ENCODE peak calls at places on chromosomes 6 and 20, in five cellular contexts. One of them, this sample, is unnamed.

GRCh38 chr20:4192378-4193048 is 177.2 kb upstream of the RNF24 start:
- DNase-seq in kidney epithelial cell: no peak
- DNase-seq in activated CD4-positive, CD25-positive, alpha-beta regulatory T cell: no peak
- DNase-seq in B cell: no peak
- DNase-seq in NCI-H82: no peak
- DNase-seq in this sample: no peak

GRCh38 chr20:11459090-11459877 is 458.4 kb upstream of the BTBD3 start:
- DNase-seq in kidney epithelial cell: no peak
- DNase-seq in activated CD4-positive, CD25-positive, alpha-beta regulatory T cell: no peak
- DNase-seq in B cell: no peak
- DNase-seq in NCI-H82: no peak
- DNase-seq in this sample: no peak

GRCh38 chr6:157575436-157576145 is 194.6 kb downstream of the ZDHHC14 start:
- DNase-seq in kidney epithelial cell: no peak
- DNase-seq in activated CD4-positive, CD25-positive, alpha-beta regulatory T cell: no peak
- DNase-seq in B cell: no peak
- DNase-seq in NCI-H82: no peak
- DNase-seq in this sample: no peak

GRCh38 chr6:8064638-8065518 is 689 bp upstream of the BLOC1S5 start:
- DNase-seq in kidney epithelial cell: no peak
- DNase-seq in activated CD4-positive, CD25-positive, alpha-beta regulatory T cell: no peak
- DNase-seq in B cell: no peak
- DNase-seq in NCI-H82: peak
- DNase-seq in this sample: no peak

GRCh38 chr20:54208492-54209044 is 681 bp downstream of the PFDN4 start:
- DNase-seq in kidney epithelial cell: no peak
- DNase-seq in activated CD4-positive, CD25-positive, alpha-beta regulatory T cell: no peak
- DNase-seq in B cell: no peak
- DNase-seq in NCI-H82: peak
- DNase-seq in this sample: peak

GRCh38 chr20:36688630-36689029 is 42.6 kb upstream of the SLA2 start:
- DNase-seq in kidney epithelial cell: no peak
- DNase-seq in activated CD4-positive, CD25-positive, alpha-beta regulatory T cell: no peak
- DNase-seq in B cell: no peak
- DNase-seq in NCI-H82: no peak
- DNase-seq in this sample: no peak

GRCh38 chr6:12803486-12803885 is 86.9 kb downstream of the PHACTR1 start:
- DNase-seq in kidney epithelial cell: no peak
- DNase-seq in activated CD4-positive, CD25-positive, alpha-beta regulatory T cell: no peak
- DNase-seq in B cell: no peak
- DNase-seq in NCI-H82: no peak
- DNase-seq in this sample: no peak

GRCh38 chr6:158784505-158784904 is 34.7 kb downstream of the EZR start:
- DNase-seq in kidney epithelial cell: peak
- DNase-seq in activated CD4-positive, CD25-positive, alpha-beta regulatory T cell: no peak
- DNase-seq in B cell: no peak
- DNase-seq in NCI-H82: no peak
- DNase-seq in this sample: no peak

GRCh38 chr6:82363368-82364086 is at the start of gene TPBG:
- DNase-seq in kidney epithelial cell: no peak
- DNase-seq in activated CD4-positive, CD25-positive, alpha-beta regulatory T cell: no peak
- DNase-seq in B cell: no peak
- DNase-seq in NCI-H82: peak
- DNase-seq in this sample: no peak

GRCh38 chr6:106547053-106547414 is 82.3 kb downstream of the RTN4IP1 start:
- DNase-seq in kidney epithelial cell: no peak
- DNase-seq in activated CD4-positive, CD25-positive, alpha-beta regulatory T cell: no peak
- DNase-seq in B cell: peak
- DNase-seq in NCI-H82: peak
- DNase-seq in this sample: no peak

GRCh38 chr6:23045280-23045679 is 475.9 kb downstream of the HDGFL1 start:
- DNase-seq in kidney epithelial cell: no peak
- DNase-seq in activated CD4-positive, CD25-positive, alpha-beta regulatory T cell: no peak
- DNase-seq in B cell: no peak
- DNase-seq in NCI-H82: no peak
- DNase-seq in this sample: no peak

GRCh38 chr6:4994741-4995140 is 9.1 kb downstream of the RPP40 start:
- DNase-seq in kidney epithelial cell: no peak
- DNase-seq in activated CD4-positive, CD25-positive, alpha-beta regulatory T cell: no peak
- DNase-seq in B cell: no peak
- DNase-seq in NCI-H82: no peak
- DNase-seq in this sample: no peak

GRCh38 chr6:26594730-26595632 is 1.8 kb upstream of the ABT1 start:
- DNase-seq in kidney epithelial cell: no peak
- DNase-seq in activated CD4-positive, CD25-positive, alpha-beta regulatory T cell: no peak
- DNase-seq in B cell: no peak
- DNase-seq in NCI-H82: peak
- DNase-seq in this sample: no peak

GRCh38 chr6:105873256-105873704 is 212.9 kb upstream of the PRDM1 start:
- DNase-seq in kidney epithelial cell: no peak
- DNase-seq in activated CD4-positive, CD25-positive, alpha-beta regulatory T cell: no peak
- DNase-seq in B cell: no peak
- DNase-seq in NCI-H82: no peak
- DNase-seq in this sample: no peak

GRCh38 chr6:168231393-168231957 is 88.1 kb downstream of the DACT2 start:
- DNase-seq in kidney epithelial cell: no peak
- DNase-seq in activated CD4-positive, CD25-positive, alpha-beta regulatory T cell: no peak
- DNase-seq in B cell: no peak
- DNase-seq in NCI-H82: no peak
- DNase-seq in this sample: no peak

GRCh38 chr6:127328043-127328442 is 15.4 kb downstream of the ECHDC1 start:
- DNase-seq in kidney epithelial cell: no peak
- DNase-seq in activated CD4-positive, CD25-positive, alpha-beta regulatory T cell: no peak
- DNase-seq in B cell: no peak
- DNase-seq in NCI-H82: no peak
- DNase-seq in this sample: no peak

GRCh38 chr6:44020664-44021425 is 106.4 kb downstream of the MRPL14 start:
- DNase-seq in kidney epithelial cell: no peak
- DNase-seq in activated CD4-positive, CD25-positive, alpha-beta regulatory T cell: no peak
- DNase-seq in B cell: no peak
- DNase-seq in NCI-H82: no peak
- DNase-seq in this sample: no peak

GRCh38 chr6:118812972-118813371 is 81.0 kb upstream of the ASF1A start:
- DNase-seq in kidney epithelial cell: no peak
- DNase-seq in activated CD4-positive, CD25-positive, alpha-beta regulatory T cell: no peak
- DNase-seq in B cell: no peak
- DNase-seq in NCI-H82: no peak
- DNase-seq in this sample: no peak

GRCh38 chr6:111631930-111632460 is 26.3 kb upstream of the TRAF3IP2 start:
- DNase-seq in kidney epithelial cell: no peak
- DNase-seq in activated CD4-positive, CD25-positive, alpha-beta regulatory T cell: no peak
- DNase-seq in B cell: no peak
- DNase-seq in NCI-H82: no peak
- DNase-seq in this sample: no peak

GRCh38 chr20:59010321-59010994 is 3.4 kb upstream of the CTSZ start:
- DNase-seq in kidney epithelial cell: no peak
- DNase-seq in activated CD4-positive, CD25-positive, alpha-beta regulatory T cell: no peak
- DNase-seq in B cell: no peak
- DNase-seq in NCI-H82: no peak
- DNase-seq in this sample: no peak

GRCh38 chr20:46703435-46703834 is 6.0 kb upstream of the SLC2A10 start:
- DNase-seq in kidney epithelial cell: no peak
- DNase-seq in activated CD4-positive, CD25-positive, alpha-beta regulatory T cell: no peak
- DNase-seq in B cell: no peak
- DNase-seq in NCI-H82: no peak
- DNase-seq in this sample: no peak

GRCh38 chr6:84773431-84774173 is 9.2 kb upstream of the TBX18 start:
- DNase-seq in kidney epithelial cell: no peak
- DNase-seq in activated CD4-positive, CD25-positive, alpha-beta regulatory T cell: no peak
- DNase-seq in B cell: no peak
- DNase-seq in NCI-H82: peak
- DNase-seq in this sample: no peak

GRCh38 chr20:57043091-57043490 is 223.3 kb downstream of the BMP7 start:
- DNase-seq in kidney epithelial cell: no peak
- DNase-seq in activated CD4-positive, CD25-positive, alpha-beta regulatory T cell: no peak
- DNase-seq in B cell: no peak
- DNase-seq in NCI-H82: no peak
- DNase-seq in this sample: no peak

GRCh38 chr20:44157061-44157460 is 29.9 kb downstream of the JPH2 start:
- DNase-seq in kidney epithelial cell: no peak
- DNase-seq in activated CD4-positive, CD25-positive, alpha-beta regulatory T cell: no peak
- DNase-seq in B cell: no peak
- DNase-seq in NCI-H82: no peak
- DNase-seq in this sample: no peak

GRCh38 chr6:39062014-39062740 is 13.6 kb downstream of the GLP1R start:
- DNase-seq in kidney epithelial cell: no peak
- DNase-seq in activated CD4-positive, CD25-positive, alpha-beta regulatory T cell: no peak
- DNase-seq in B cell: no peak
- DNase-seq in NCI-H82: peak
- DNase-seq in this sample: no peak

GRCh38 chr6:169850746-169851145 is 99.3 kb downstream of the ERMARD start:
- DNase-seq in kidney epithelial cell: no peak
- DNase-seq in activated CD4-positive, CD25-positive, alpha-beta regulatory T cell: no peak
- DNase-seq in B cell: no peak
- DNase-seq in NCI-H82: no peak
- DNase-seq in this sample: no peak

GRCh38 chr6:46138281-46138680 is 8.5 kb downstream of the ENPP4 start:
- DNase-seq in kidney epithelial cell: no peak
- DNase-seq in activated CD4-positive, CD25-positive, alpha-beta regulatory T cell: no peak
- DNase-seq in B cell: no peak
- DNase-seq in NCI-H82: no peak
- DNase-seq in this sample: no peak

GRCh38 chr6:119566546-119567263 is 217.1 kb upstream of the MAN1A1 start:
- DNase-seq in kidney epithelial cell: no peak
- DNase-seq in activated CD4-positive, CD25-positive, alpha-beta regulatory T cell: no peak
- DNase-seq in B cell: no peak
- DNase-seq in NCI-H82: peak
- DNase-seq in this sample: no peak

GRCh38 chr6:9875605-9876353 is 539.1 kb downstream of the TFAP2A start:
- DNase-seq in kidney epithelial cell: no peak
- DNase-seq in activated CD4-positive, CD25-positive, alpha-beta regulatory T cell: no peak
- DNase-seq in B cell: no peak
- DNase-seq in NCI-H82: no peak
- DNase-seq in this sample: no peak

GRCh38 chr6:12969933-12970332 is 253.4 kb downstream of the PHACTR1 start:
- DNase-seq in kidney epithelial cell: no peak
- DNase-seq in activated CD4-positive, CD25-positive, alpha-beta regulatory T cell: no peak
- DNase-seq in B cell: no peak
- DNase-seq in NCI-H82: peak
- DNase-seq in this sample: no peak

GRCh38 chr6:16670183-16670582 is 91.1 kb downstream of the ATXN1 start:
- DNase-seq in kidney epithelial cell: no peak
- DNase-seq in activated CD4-positive, CD25-positive, alpha-beta regulatory T cell: no peak
- DNase-seq in B cell: no peak
- DNase-seq in NCI-H82: no peak
- DNase-seq in this sample: no peak

GRCh38 chr6:117552618-117553017 is 49.7 kb downstream of the GOPC start:
- DNase-seq in kidney epithelial cell: no peak
- DNase-seq in activated CD4-positive, CD25-positive, alpha-beta regulatory T cell: no peak
- DNase-seq in B cell: no peak
- DNase-seq in NCI-H82: peak
- DNase-seq in this sample: no peak

GRCh38 chr6:55047433-55048044 is 126.8 kb upstream of the HCRTR2 start:
- DNase-seq in kidney epithelial cell: no peak
- DNase-seq in activated CD4-positive, CD25-positive, alpha-beta regulatory T cell: no peak
- DNase-seq in B cell: no peak
- DNase-seq in NCI-H82: no peak
- DNase-seq in this sample: no peak